ENCODE peak calls at places on chromosome 13, in six cellular contexts. T is Right ventricle myocardium superior; O is HFF-Myc; D is M059J; V is psoas muscle; K is stimulated activated naive CD4-positive, alpha-beta T cell treated with Interleukin-2 at 50 U/mL for 16 hours. G is an unnamed sample.

GRCh38 chr13:109272595-109273325 is 513.6 kb downstream of the IRS2 start:
- DNase-seq in T (no peak), O (no peak), D (peak), V (no peak), K (no peak), G (no peak)

GRCh38 chr13:98972627-98973026 is 5.2 kb downstream of the DOCK9 start:
- DNase-seq in T (no peak), O (peak), D (peak), V (no peak), K (no peak), G (no peak)

GRCh38 chr13:72125561-72125960 is 258.6 kb upstream of the DACH1 start:
- DNase-seq in T (no peak), O (no peak), D (peak), V (no peak), K (no peak), G (no peak)

GRCh38 chr13:36124236-36124822 is 6.9 kb downstream of the DCLK1 start:
- DNase-seq in T (no peak), O (no peak), D (peak), V (no peak), K (no peak), G (no peak)

GRCh38 chr13:75693227-75693626 is 57.1 kb downstream of the LMO7 start:
- DNase-seq in T (no peak), O (no peak), D (no peak), V (no peak), K (no peak), G (no peak)

GRCh38 chr13:72255908-72256307 is 388.9 kb upstream of the DACH1 start:
- DNase-seq in T (no peak), O (no peak), D (peak), V (no peak), K (no peak), G (no peak)

GRCh38 chr13:105956891-105957290 is 578.6 kb downstream of the EFNB2 start:
- DNase-seq in T (no peak), O (no peak), D (no peak), V (no peak), K (no peak), G (no peak)

GRCh38 chr13:102441085-102441484 is 39.2 kb upstream of the FGF14 start:
- DNase-seq in T (no peak), O (no peak), D (no peak), V (no peak), K (no peak), G (no peak)

GRCh38 chr13:44865722-44866484 is 123.4 kb downstream of the NUFIP1 start:
- DNase-seq in T (no peak), O (no peak), D (no peak), V (no peak), K (no peak), G (peak)

GRCh38 chr13:43545317-43545874 is 241.4 kb downstream of the ENOX1 start:
- DNase-seq in T (peak), O (no peak), D (no peak), V (no peak), K (no peak), G (no peak)

GRCh38 chr13:74098077-74098476 is 36.1 kb downstream of the KLF12 start:
- DNase-seq in T (no peak), O (no peak), D (no peak), V (no peak), K (no peak), G (no peak)

GRCh38 chr13:36910545-36910944 is 9.5 kb downstream of the SMAD9 start:
- DNase-seq in T (no peak), O (no peak), D (peak), V (no peak), K (no peak), G (no peak)

GRCh38 chr13:91719033-91719432 is 320.6 kb downstream of the GPC5 start:
- DNase-seq in T (no peak), O (no peak), D (no peak), V (peak), K (no peak), G (no peak)

GRCh38 chr13:73140804-73141203 is 82.0 kb downstream of the KLF5 start:
- DNase-seq in T (no peak), O (no peak), D (no peak), V (no peak), K (no peak), G (no peak)

GRCh38 chr13:106905380-106906259 is 337.7 kb upstream of the ARGLU1 start:
- DNase-seq in T (no peak), O (no peak), D (no peak), V (no peak), K (no peak), G (no peak)

GRCh38 chr13:103178986-103179695 is 112.9 kb upstream of the SLC10A2 start:
- DNase-seq in T (no peak), O (no peak), D (no peak), V (no peak), K (no peak), G (no peak)

GRCh38 chr13:35496761-35497386 is 20.4 kb upstream of the MAB21L1 start:
- DNase-seq in T (no peak), O (no peak), D (no peak), V (no peak), K (no peak), G (no peak)

GRCh38 chr13:114211446-114211845 is 23.3 kb upstream of the CDC16 start:
- DNase-seq in T (no peak), O (no peak), D (no peak), V (no peak), K (no peak), G (no peak)

GRCh38 chr13:25200783-25201182 is 28.7 kb upstream of the AMER2 start:
- DNase-seq in T (no peak), O (no peak), D (no peak), V (no peak), K (no peak), G (no peak)

GRCh38 chr13:24617394-24618218 is 62.6 kb upstream of the ATP12A start:
- DNase-seq in T (no peak), O (no peak), D (no peak), V (no peak), K (no peak), G (peak)

GRCh38 chr13:44402902-44403719 is 29.5 kb downstream of the SERP2 start:
- DNase-seq in T (no peak), O (no peak), D (no peak), V (no peak), K (no peak), G (no peak)

GRCh38 chr13:41707192-41707858 is 250.0 kb downstream of the RGCC start:
- DNase-seq in T (no peak), O (no peak), D (no peak), V (no peak), K (no peak), G (no peak)

GRCh38 chr13:41263261-41263971 is at the start of gene MTRF1:
- DNase-seq in T (peak), O (peak), D (peak), V (peak), K (peak), G (peak)

GRCh38 chr13:95644611-95645052 is at the start of gene DZIP1:
- DNase-seq in T (peak), O (peak), D (peak), V (peak), K (no peak), G (peak)

GRCh38 chr13:36088001-36088400 is 43.2 kb downstream of the DCLK1 start:
- DNase-seq in T (no peak), O (no peak), D (peak), V (no peak), K (no peak), G (no peak)

GRCh38 chr13:59780058-59780457 is 383.7 kb downstream of the DIAPH3 start:
- DNase-seq in T (no peak), O (no peak), D (no peak), V (no peak), K (no peak), G (no peak)

G was measured in right atrium auricular region.